ENCODE peak calls at places on chromosomes 11 and 22, in seven cellular contexts. V is Kasumi-1, U is fibroblast of gingiva, Z is renal cortical epithelial cell, B is heart right ventricle, J is HT1080, G is occipital lobe. X is an unnamed sample.

GRCh38 chr11:118872403-118872821 is 11.3 kb upstream of the CXCR5 start:
- DNase-seq in U (no peak), G (no peak), V (no peak), B (no peak), Z (no peak), J (no peak), X (no peak)

GRCh38 chr11:133951484-133952198 is 5.1 kb downstream of the IGSF9B start:
- DNase-seq in Z (peak), U (no peak), V (no peak), G (no peak), B (no peak), J (peak), X (peak)

GRCh38 chr11:119438599-119438998 is 15.6 kb upstream of the THY1 start:
- DNase-seq in V (no peak), Z (no peak), G (no peak), B (no peak), J (no peak), U (peak), X (no peak)

GRCh38 chr11:73184953-73185671 is 33.0 kb upstream of the P2RY2 start:
- DNase-seq in Z (no peak), B (peak), J (peak), U (peak), V (peak), G (no peak), X (peak)

GRCh38 chr22:29055192-29055830 is 6.3 kb downstream of the C22orf31 start:
- DNase-seq in J (no peak), B (no peak), U (no peak), V (no peak), G (no peak), Z (no peak), X (peak)

GRCh38 chr11:8224161-8224591 is 39.5 kb downstream of the LMO1 start:
- DNase-seq in G (no peak), V (no peak), Z (no peak), U (no peak), B (no peak), J (no peak), X (no peak)

GRCh38 chr11:35165416-35166368 is 26.7 kb downstream of the CD44 start:
- DNase-seq in Z (peak), J (peak), B (no peak), V (peak), U (peak), G (no peak), X (no peak)

GRCh38 chr11:28757725-28758515 is 649.7 kb downstream of the METTL15 start:
- DNase-seq in V (no peak), B (no peak), Z (no peak), U (peak), J (peak), G (no peak), X (no peak)

GRCh38 chr11:45021692-45022130 is 71.0 kb upstream of the TP53I11 start:
- DNase-seq in G (no peak), V (no peak), B (peak), Z (peak), J (no peak), U (peak), X (peak)

GRCh38 chr11:79953629-79954028 is 512.8 kb upstream of the TENM4 start:
- DNase-seq in Z (no peak), V (no peak), J (no peak), U (no peak), B (no peak), G (no peak), X (no peak)

GRCh38 chr11:34213366-34213765 is 107.9 kb downstream of the NAT10 start:
- DNase-seq in G (no peak), V (no peak), B (no peak), U (no peak), Z (peak), J (peak), X (no peak)

GRCh38 chr11:91394073-91394717 is 830.4 kb upstream of the FAT3 start:
- DNase-seq in B (no peak), Z (no peak), J (no peak), V (no peak), U (no peak), G (no peak), X (no peak)

GRCh38 chr22:48310740-48311139 is 1516.9 kb downstream of the BRD1 start:
- DNase-seq in B (no peak), U (no peak), Z (no peak), J (no peak), V (no peak), G (no peak), X (no peak)

GRCh38 chr11:57781529-57781943 is 19.9 kb downstream of the CTNND1 start:
- DNase-seq in Z (peak), U (no peak), B (no peak), J (no peak), G (no peak), V (no peak), X (peak)

GRCh38 chr22:22245935-22246525 is 1.4 kb downstream of the VPREB1 start:
- DNase-seq in V (no peak), B (no peak), U (no peak), Z (no peak), G (no peak), J (no peak), X (no peak)

GRCh38 chr11:91927448-91927847 is 297.2 kb upstream of the FAT3 start:
- DNase-seq in B (no peak), V (no peak), Z (no peak), G (no peak), U (no peak), J (no peak), X (no peak)

GRCh38 chr11:103091441-103091809 is 535 bp downstream of the DCUN1D5 start:
- DNase-seq in B (peak), Z (peak), G (peak), J (peak), U (peak), V (peak), X (peak)

GRCh38 chr11:89052220-89052619 is 13.6 kb downstream of the GRM5 start:
- DNase-seq in B (no peak), U (no peak), Z (no peak), G (no peak), V (no peak), J (no peak), X (no peak)

GRCh38 chr22:44698531-44699421 is 3.2 kb upstream of the PRR5 start:
- DNase-seq in J (no peak), G (no peak), Z (peak), V (no peak), B (no peak), U (peak), X (no peak)

GRCh38 chr11:1335811-1336761 is 26.7 kb upstream of the TOLLIP start:
- DNase-seq in J (no peak), B (peak), G (no peak), V (peak), U (peak), Z (peak), X (peak)

GRCh38 chr11:77127969-77128691 is at the start of gene MYO7A:
- DNase-seq in J (peak), V (no peak), U (no peak), Z (no peak), B (peak), G (no peak), X (peak)

GRCh38 chr22:19869497-19870152 is 15.0 kb upstream of the GNB1L start:
- DNase-seq in U (no peak), B (no peak), G (no peak), V (no peak), J (no peak), Z (no peak), X (no peak)

GRCh38 chr22:28920757-28921584 is 37.6 kb downstream of the ZNRF3 start:
- DNase-seq in G (no peak), U (no peak), J (no peak), Z (peak), V (no peak), B (no peak), X (no peak)

GRCh38 chr11:32913445-32913844 is 20.8 kb downstream of the QSER1 start:
- DNase-seq in U (no peak), J (no peak), B (no peak), G (no peak), Z (no peak), V (no peak), X (no peak)

GRCh38 chr11:1943576-1943975 is 3.6 kb upstream of the MRPL23 start:
- DNase-seq in V (no peak), B (peak), U (no peak), J (no peak), Z (no peak), G (no peak), X (peak)

GRCh38 chr11:28117712-28118111 is 9.5 kb downstream of the METTL15 start:
- DNase-seq in G (no peak), B (no peak), V (no peak), Z (no peak), J (no peak), U (no peak), X (no peak)

GRCh38 chr11:11074686-11075370 is 217.0 kb upstream of the ZBED5 start:
- DNase-seq in U (no peak), V (no peak), Z (no peak), B (no peak), G (peak), J (no peak), X (no peak)

GRCh38 chr11:75784085-75784478 is 15.5 kb downstream of the DGAT2 start:
- DNase-seq in U (no peak), G (no peak), V (no peak), B (no peak), Z (no peak), J (no peak), X (no peak)

GRCh38 chr11:75441804-75442132 is 8.8 kb upstream of the KLHL35 start:
- DNase-seq in B (peak), U (no peak), G (no peak), V (no peak), J (no peak), Z (no peak), X (no peak)

GRCh38 chr11:65500262-65501004 is 1.6 kb downstream of the MALAT1 start:
- DNase-seq in V (peak), G (no peak), U (peak), J (peak), B (no peak), Z (no peak), X (no peak)

GRCh38 chr22:28283025-28283654 is 364.1 kb upstream of the PITPNB start:
- DNase-seq in J (no peak), Z (no peak), G (no peak), V (no peak), B (no peak), U (peak), X (no peak)